ENCODE peak calls at places on chromosomes 3 and 15, in eight cellular contexts. I is iPS-NIHi11, Z is EH, K is NAMALWA, U is NCI-H82, W is OCI-LY7, M is heart left ventricle, F is adipocyte. R is an unnamed sample.

GRCh38 chr15:95259965-95260364 is 1028.6 kb downstream of the MCTP2 start:
- DNase-seq in W (no peak), U (no peak), I (no peak), K (no peak), F (no peak), Z (no peak), M (no peak), R (no peak)

GRCh38 chr15:101206173-101206572 is 45.7 kb downstream of the CHSY1 start:
- DNase-seq in M (no peak), U (no peak), K (no peak), Z (peak; percentile 66), I (no peak), W (no peak), F (no peak), R (no peak)

GRCh38 chr15:90018216-90018831 is 17.2 kb downstream of the ZNF710 start:
- DNase-seq in F (no peak), K (no peak), U (no peak), M (no peak), W (no peak), I (no peak), Z (no peak), R (no peak)

GRCh38 chr3:101925564-101925963 is 76.2 kb downstream of the NFKBIZ start:
- DNase-seq in M (no peak), U (no peak), W (no peak), F (no peak), Z (no peak), I (no peak), K (no peak), R (peak; percentile 82)

GRCh38 chr3:153901152-153901551 is 220.0 kb upstream of the ARHGEF26 start:
- DNase-seq in K (no peak), W (no peak), U (no peak), M (no peak), F (no peak), I (no peak), Z (no peak), R (no peak)

GRCh38 chr15:76840830-76841460 is 64.2 kb downstream of the SCAPER start:
- DNase-seq in F (peak; percentile 71), U (peak; percentile 64), W (peak; percentile 34), Z (peak; percentile 55), M (no peak), I (peak; percentile 23), K (peak; percentile 62), R (peak; percentile 28)

GRCh38 chr15:69074843-69075224 is 60.3 kb downstream of the NOX5 start:
- DNase-seq in F (no peak), W (no peak), Z (no peak), U (peak; percentile 58), I (peak; percentile 63), M (no peak), K (no peak), R (no peak)

GRCh38 chr3:130916507-130917167 is 22.8 kb downstream of the ATP2C1 start:
- DNase-seq in W (peak; percentile 48), M (no peak), I (no peak), Z (no peak), U (no peak), K (peak; percentile 7), F (no peak), R (no peak)

GRCh38 chr15:84747423-84748273 is 744 bp upstream of the ZNF592 start:
- DNase-seq in Z (peak; percentile 72), M (peak; percentile 70), U (peak; percentile 75), I (peak; percentile 33), K (peak; percentile 81), W (peak; percentile 84), F (peak; percentile 80), R (no peak)

GRCh38 chr15:81165565-81165964 is 31.1 kb upstream of the IL16 start:
- DNase-seq in F (no peak), U (no peak), K (no peak), M (no peak), Z (no peak), I (no peak), W (no peak), R (no peak)

GRCh38 chr15:89068325-89068784 is 19.9 kb upstream of the ABHD2 start:
- DNase-seq in M (peak; percentile 30), I (no peak), W (no peak), U (no peak), Z (peak; percentile 92), F (peak; percentile 30), K (no peak), R (no peak)

GRCh38 chr3:193367868-193368267 is 10.7 kb downstream of the ATP13A5 start:
- DNase-seq in F (no peak), I (no peak), U (no peak), K (no peak), W (no peak), Z (no peak), M (no peak), R (no peak)

GRCh38 chr15:32918481-32919026 is 200.8 kb downstream of the GREM1 start:
- DNase-seq in I (no peak), F (peak; percentile 70), M (no peak), Z (no peak), U (no peak), W (no peak), K (no peak), R (no peak)

GRCh38 chr3:73719877-73720276 is 95.1 kb upstream of the PDZRN3 start:
- DNase-seq in I (no peak), Z (peak; percentile 42), K (no peak), W (no peak), M (no peak), U (no peak), F (peak; percentile 55), R (no peak)

GRCh38 chr3:71185733-71186455 is 397.6 kb downstream of the FOXP1 start:
- DNase-seq in U (no peak), F (no peak), W (peak; percentile 10), M (no peak), K (peak; percentile 49), I (no peak), Z (peak; percentile 77), R (no peak)

GRCh38 chr3:186368717-186369116 is 6.7 kb upstream of the DGKG start:
- DNase-seq in M (no peak), Z (no peak), U (no peak), I (no peak), W (no peak), F (no peak), K (no peak), R (no peak)

GRCh38 chr3:51024765-51025681 is 350.3 kb downstream of the DOCK3 start:
- DNase-seq in U (peak; percentile 74), M (peak; percentile 8), F (no peak), K (no peak), W (no peak), I (peak; percentile 5), Z (no peak), R (no peak)

GRCh38 chr15:20352241-20353200 is 189.1 kb downstream of the GOLGA6L6 start:
- DNase-seq in U (no peak), I (no peak), F (no peak), K (no peak), Z (no peak), M (peak; percentile 12), W (no peak), R (no peak)

GRCh38 chr3:137760341-137761098 is 3.6 kb upstream of the SOX14 start:
- DNase-seq in M (no peak), I (no peak), Z (no peak), U (no peak), W (no peak), K (no peak), F (no peak), R (no peak)

GRCh38 chr3:12579456-12579855 is 22.6 kb downstream of the MKRN2 start:
- DNase-seq in U (no peak), K (no peak), Z (no peak), W (no peak), I (no peak), M (no peak), F (no peak), R (no peak)

GRCh38 chr3:98690876-98691275 is 72.3 kb upstream of the ST3GAL6 start:
- DNase-seq in U (no peak), F (peak; percentile 9), W (no peak), K (no peak), Z (no peak), I (no peak), M (no peak), R (no peak)

GRCh38 chr3:75951941-75952340 is 166.6 kb upstream of the ZNF717 start:
- DNase-seq in U (no peak), I (no peak), K (no peak), F (peak; percentile 38), Z (no peak), M (no peak), W (no peak), R (no peak)

GRCh38 chr3:102339671-102340070 is 95.1 kb upstream of the ZPLD1 start:
- DNase-seq in I (no peak), F (no peak), W (no peak), M (no peak), U (no peak), K (no peak), Z (no peak), R (no peak)

GRCh38 chr15:40796041-40796440 is 10.8 kb upstream of the ZFYVE19 start:
- DNase-seq in M (no peak), K (no peak), U (no peak), F (no peak), I (no peak), Z (no peak), W (no peak), R (no peak)

GRCh38 chr3:57298041-57298440 is 5.6 kb upstream of the ASB14 start:
- DNase-seq in W (no peak), U (no peak), I (peak; percentile 25), M (no peak), F (no peak), K (no peak), Z (peak; percentile 7), R (peak; percentile 22)

GRCh38 chr15:39543651-39544050 is 37.2 kb upstream of the THBS1 start:
- DNase-seq in F (no peak), W (no peak), K (no peak), M (no peak), I (peak; percentile 53), U (no peak), Z (no peak), R (no peak)